ENCODE peak calls at places on chromosomes 1 and 21, in four cellular contexts. B is ureter, M is NCI-H1694 treated with DMSO at 0.1 percent for 48 hours, V is fibroblast of the aortic adventitia. I is an unnamed sample.

GRCh38 chr21:42666023-42666747 is 12.8 kb downstream of the PDE9A start:
- DNase-seq in B (no peak), M (no peak), V (no peak), I (peak)

GRCh38 chr1:38287036-38287435 is 240.4 kb upstream of the POU3F1 start:
- DNase-seq in B (no peak), M (no peak), V (no peak), I (no peak)

GRCh38 chr1:46183119-46183842 is 7.0 kb upstream of the P3R3URF start:
- DNase-seq in B (peak), M (no peak), V (peak), I (no peak)

GRCh38 chr1:212624976-212625501 is 16.5 kb downstream of the ATF3 start:
- DNase-seq in B (no peak), M (no peak), V (no peak), I (no peak)

GRCh38 chr21:42376338-42376982 is 10.1 kb upstream of the TFF1 start:
- DNase-seq in B (no peak), M (no peak), V (no peak), I (no peak)

GRCh38 chr1:234613992-234614584 is 4.1 kb upstream of the IRF2BP2 start:
- DNase-seq in B (no peak), M (peak), V (peak), I (no peak)

GRCh38 chr1:198497326-198498220 is 42.9 kb downstream of the ATP6V1G3 start:
- DNase-seq in B (no peak), M (no peak), V (peak), I (no peak)

GRCh38 chr1:225449774-225450173 is 21.9 kb upstream of the LBR start:
- DNase-seq in B (no peak), M (no peak), V (no peak), I (no peak)

GRCh38 chr1:212225416-212225815 is 59.8 kb upstream of the PPP2R5A start:
- DNase-seq in B (no peak), M (no peak), V (no peak), I (no peak)

GRCh38 chr1:41629136-41629535 is 144.7 kb upstream of the EDN2 start:
- DNase-seq in B (no peak), M (no peak), V (no peak), I (no peak)

GRCh38 chr1:2345297-2346075 is 45.9 kb downstream of the MORN1 start:
- DNase-seq in B (no peak), M (no peak), V (no peak), I (no peak)

GRCh38 chr21:42572906-42573495 is 59.3 kb downstream of the SLC37A1 start:
- DNase-seq in B (peak), M (no peak), V (no peak), I (no peak)

GRCh38 chr1:33147997-33148314 is 33.9 kb downstream of the TRIM62 start:
- DNase-seq in B (no peak), M (peak), V (peak), I (no peak)

GRCh38 chr1:116558140-116558549 is 12.7 kb downstream of the CD58 start:
- DNase-seq in B (no peak), M (no peak), V (no peak), I (no peak)

GRCh38 chr1:164604541-164604940 is 45.6 kb downstream of the PBX1 start:
- DNase-seq in B (no peak), M (no peak), V (peak), I (no peak)

I was measured in NCI-H524 treated with DMSO at 0.1 percent for 48 hours.